ENCODE peak calls at places on chromosomes 3 and 15, in seven cellular contexts. One of them, this sample, is unnamed.

GRCh38 chr3:52237659-52238172 is 1.2 kb downstream of the TWF2 start:
- DNase-seq in tibial nerve: peak
- DNase-seq in mammary epithelial cell: peak
- DNase-seq in ascending aorta: peak
- DNase-seq in HuH-7: no peak
- DNase-seq in stimulated activated CD4-positive, alpha-beta T cell treated with anti-CD3 and anti-CD28 coated beads, Interleukin-4, amount 100 ng/mL, for 24 hours: no peak
- DNase-seq in LoVo: peak
- DNase-seq in this sample: peak

GRCh38 chr3:168024537-168024941 is 71.2 kb downstream of the GOLIM4 start:
- DNase-seq in tibial nerve: no peak
- DNase-seq in mammary epithelial cell: peak
- DNase-seq in ascending aorta: no peak
- DNase-seq in HuH-7: no peak
- DNase-seq in stimulated activated CD4-positive, alpha-beta T cell treated with anti-CD3 and anti-CD28 coated beads, Interleukin-4, amount 100 ng/mL, for 24 hours: no peak
- DNase-seq in LoVo: no peak
- DNase-seq in this sample: no peak

GRCh38 chr3:143135150-143135549 is 15.6 kb downstream of the CHST2 start:
- DNase-seq in tibial nerve: no peak
- DNase-seq in mammary epithelial cell: peak
- DNase-seq in ascending aorta: no peak
- DNase-seq in HuH-7: no peak
- DNase-seq in stimulated activated CD4-positive, alpha-beta T cell treated with anti-CD3 and anti-CD28 coated beads, Interleukin-4, amount 100 ng/mL, for 24 hours: no peak
- DNase-seq in LoVo: peak
- DNase-seq in this sample: peak

GRCh38 chr15:86055688-86056087 is 24.0 kb upstream of the AGBL1 start:
- DNase-seq in tibial nerve: no peak
- DNase-seq in mammary epithelial cell: no peak
- DNase-seq in ascending aorta: no peak
- DNase-seq in HuH-7: no peak
- DNase-seq in stimulated activated CD4-positive, alpha-beta T cell treated with anti-CD3 and anti-CD28 coated beads, Interleukin-4, amount 100 ng/mL, for 24 hours: no peak
- DNase-seq in LoVo: no peak
- DNase-seq in this sample: no peak

GRCh38 chr3:61796088-61796680 is 234.8 kb downstream of the PTPRG start:
- DNase-seq in tibial nerve: no peak
- DNase-seq in mammary epithelial cell: no peak
- DNase-seq in ascending aorta: no peak
- DNase-seq in HuH-7: no peak
- DNase-seq in stimulated activated CD4-positive, alpha-beta T cell treated with anti-CD3 and anti-CD28 coated beads, Interleukin-4, amount 100 ng/mL, for 24 hours: no peak
- DNase-seq in LoVo: no peak
- DNase-seq in this sample: peak

GRCh38 chr3:17686613-17687012 is 55.8 kb downstream of the TBC1D5 start:
- DNase-seq in tibial nerve: no peak
- DNase-seq in mammary epithelial cell: no peak
- DNase-seq in ascending aorta: no peak
- DNase-seq in HuH-7: peak
- DNase-seq in stimulated activated CD4-positive, alpha-beta T cell treated with anti-CD3 and anti-CD28 coated beads, Interleukin-4, amount 100 ng/mL, for 24 hours: no peak
- DNase-seq in LoVo: no peak
- DNase-seq in this sample: no peak

GRCh38 chr3:197501879-197502620 is 53.7 kb downstream of the BDH1 start:
- DNase-seq in tibial nerve: no peak
- DNase-seq in mammary epithelial cell: peak
- DNase-seq in ascending aorta: no peak
- DNase-seq in HuH-7: peak
- DNase-seq in stimulated activated CD4-positive, alpha-beta T cell treated with anti-CD3 and anti-CD28 coated beads, Interleukin-4, amount 100 ng/mL, for 24 hours: peak
- DNase-seq in LoVo: peak
- DNase-seq in this sample: no peak

GRCh38 chr3:127049390-127049789 is 66.5 kb downstream of the PLXNA1 start:
- DNase-seq in tibial nerve: peak
- DNase-seq in mammary epithelial cell: no peak
- DNase-seq in ascending aorta: no peak
- DNase-seq in HuH-7: no peak
- DNase-seq in stimulated activated CD4-positive, alpha-beta T cell treated with anti-CD3 and anti-CD28 coated beads, Interleukin-4, amount 100 ng/mL, for 24 hours: no peak
- DNase-seq in LoVo: no peak
- DNase-seq in this sample: no peak

GRCh38 chr3:171850324-171850697 is 7.2 kb downstream of the TMEM212 start:
- DNase-seq in tibial nerve: no peak
- DNase-seq in mammary epithelial cell: no peak
- DNase-seq in ascending aorta: no peak
- DNase-seq in HuH-7: no peak
- DNase-seq in stimulated activated CD4-positive, alpha-beta T cell treated with anti-CD3 and anti-CD28 coated beads, Interleukin-4, amount 100 ng/mL, for 24 hours: no peak
- DNase-seq in LoVo: no peak
- DNase-seq in this sample: no peak

GRCh38 chr15:71730277-71731144 is 79.8 kb upstream of the NR2E3 start:
- DNase-seq in tibial nerve: no peak
- DNase-seq in mammary epithelial cell: peak
- DNase-seq in ascending aorta: no peak
- DNase-seq in HuH-7: peak
- DNase-seq in stimulated activated CD4-positive, alpha-beta T cell treated with anti-CD3 and anti-CD28 coated beads, Interleukin-4, amount 100 ng/mL, for 24 hours: peak
- DNase-seq in LoVo: peak
- DNase-seq in this sample: peak

GRCh38 chr3:151918253-151919029 is 45.0 kb downstream of the SUCNR1 start:
- DNase-seq in tibial nerve: no peak
- DNase-seq in mammary epithelial cell: peak
- DNase-seq in ascending aorta: no peak
- DNase-seq in HuH-7: peak
- DNase-seq in stimulated activated CD4-positive, alpha-beta T cell treated with anti-CD3 and anti-CD28 coated beads, Interleukin-4, amount 100 ng/mL, for 24 hours: no peak
- DNase-seq in LoVo: peak
- DNase-seq in this sample: peak

GRCh38 chr15:77631790-77632551 is 741 bp downstream of the LINGO1 start:
- DNase-seq in tibial nerve: no peak
- DNase-seq in mammary epithelial cell: no peak
- DNase-seq in ascending aorta: no peak
- DNase-seq in HuH-7: no peak
- DNase-seq in stimulated activated CD4-positive, alpha-beta T cell treated with anti-CD3 and anti-CD28 coated beads, Interleukin-4, amount 100 ng/mL, for 24 hours: no peak
- DNase-seq in LoVo: no peak
- DNase-seq in this sample: peak

GRCh38 chr15:70806992-70807712 is 43.8 kb upstream of the UACA start:
- DNase-seq in tibial nerve: peak
- DNase-seq in mammary epithelial cell: no peak
- DNase-seq in ascending aorta: peak
- DNase-seq in HuH-7: no peak
- DNase-seq in stimulated activated CD4-positive, alpha-beta T cell treated with anti-CD3 and anti-CD28 coated beads, Interleukin-4, amount 100 ng/mL, for 24 hours: no peak
- DNase-seq in LoVo: no peak
- DNase-seq in this sample: no peak

GRCh38 chr15:74129411-74130088 is 836 bp upstream of the ISLR2 start:
- DNase-seq in tibial nerve: no peak
- DNase-seq in mammary epithelial cell: no peak
- DNase-seq in ascending aorta: no peak
- DNase-seq in HuH-7: no peak
- DNase-seq in stimulated activated CD4-positive, alpha-beta T cell treated with anti-CD3 and anti-CD28 coated beads, Interleukin-4, amount 100 ng/mL, for 24 hours: no peak
- DNase-seq in LoVo: no peak
- DNase-seq in this sample: no peak

GRCh38 chr3:192747145-192747544 is 19.8 kb upstream of the FGF12 start:
- DNase-seq in tibial nerve: no peak
- DNase-seq in mammary epithelial cell: no peak
- DNase-seq in ascending aorta: no peak
- DNase-seq in HuH-7: no peak
- DNase-seq in stimulated activated CD4-positive, alpha-beta T cell treated with anti-CD3 and anti-CD28 coated beads, Interleukin-4, amount 100 ng/mL, for 24 hours: no peak
- DNase-seq in LoVo: no peak
- DNase-seq in this sample: no peak

GRCh38 chr3:124887177-124887995 is at the start of gene ITGB5:
- DNase-seq in tibial nerve: peak
- DNase-seq in mammary epithelial cell: peak
- DNase-seq in ascending aorta: peak
- DNase-seq in HuH-7: peak
- DNase-seq in stimulated activated CD4-positive, alpha-beta T cell treated with anti-CD3 and anti-CD28 coated beads, Interleukin-4, amount 100 ng/mL, for 24 hours: peak
- DNase-seq in LoVo: peak
- DNase-seq in this sample: peak

GRCh38 chr3:70988111-70988510 is 595.4 kb downstream of the FOXP1 start:
- DNase-seq in tibial nerve: no peak
- DNase-seq in mammary epithelial cell: no peak
- DNase-seq in ascending aorta: no peak
- DNase-seq in HuH-7: no peak
- DNase-seq in stimulated activated CD4-positive, alpha-beta T cell treated with anti-CD3 and anti-CD28 coated beads, Interleukin-4, amount 100 ng/mL, for 24 hours: no peak
- DNase-seq in LoVo: no peak
- DNase-seq in this sample: no peak

GRCh38 chr3:97988784-97989568 is 16.7 kb upstream of the RIOX2 start:
- DNase-seq in tibial nerve: no peak
- DNase-seq in mammary epithelial cell: no peak
- DNase-seq in ascending aorta: no peak
- DNase-seq in HuH-7: no peak
- DNase-seq in stimulated activated CD4-positive, alpha-beta T cell treated with anti-CD3 and anti-CD28 coated beads, Interleukin-4, amount 100 ng/mL, for 24 hours: no peak
- DNase-seq in LoVo: no peak
- DNase-seq in this sample: no peak

GRCh38 chr3:139353920-139354556 is 10.2 kb downstream of the MRPS22 start:
- DNase-seq in tibial nerve: no peak
- DNase-seq in mammary epithelial cell: peak
- DNase-seq in ascending aorta: no peak
- DNase-seq in HuH-7: peak
- DNase-seq in stimulated activated CD4-positive, alpha-beta T cell treated with anti-CD3 and anti-CD28 coated beads, Interleukin-4, amount 100 ng/mL, for 24 hours: no peak
- DNase-seq in LoVo: peak
- DNase-seq in this sample: peak

GRCh38 chr15:100696452-100696851 is 94.1 kb downstream of the ASB7 start:
- DNase-seq in tibial nerve: no peak
- DNase-seq in mammary epithelial cell: no peak
- DNase-seq in ascending aorta: no peak
- DNase-seq in HuH-7: no peak
- DNase-seq in stimulated activated CD4-positive, alpha-beta T cell treated with anti-CD3 and anti-CD28 coated beads, Interleukin-4, amount 100 ng/mL, for 24 hours: no peak
- DNase-seq in LoVo: no peak
- DNase-seq in this sample: no peak

GRCh38 chr3:48595075-48595525 is at the start of gene COL7A1:
- DNase-seq in tibial nerve: no peak
- DNase-seq in mammary epithelial cell: no peak
- DNase-seq in ascending aorta: no peak
- DNase-seq in HuH-7: no peak
- DNase-seq in stimulated activated CD4-positive, alpha-beta T cell treated with anti-CD3 and anti-CD28 coated beads, Interleukin-4, amount 100 ng/mL, for 24 hours: no peak
- DNase-seq in LoVo: no peak
- DNase-seq in this sample: no peak

GRCh38 chr3:177674186-177674585 is 476.9 kb upstream of the TBL1XR1 start:
- DNase-seq in tibial nerve: no peak
- DNase-seq in mammary epithelial cell: no peak
- DNase-seq in ascending aorta: no peak
- DNase-seq in HuH-7: no peak
- DNase-seq in stimulated activated CD4-positive, alpha-beta T cell treated with anti-CD3 and anti-CD28 coated beads, Interleukin-4, amount 100 ng/mL, for 24 hours: no peak
- DNase-seq in LoVo: no peak
- DNase-seq in this sample: no peak

GRCh38 chr15:66066439-66066838 is 187.1 kb downstream of the MEGF11 start:
- DNase-seq in tibial nerve: no peak
- DNase-seq in mammary epithelial cell: no peak
- DNase-seq in ascending aorta: no peak
- DNase-seq in HuH-7: no peak
- DNase-seq in stimulated activated CD4-positive, alpha-beta T cell treated with anti-CD3 and anti-CD28 coated beads, Interleukin-4, amount 100 ng/mL, for 24 hours: no peak
- DNase-seq in LoVo: no peak
- DNase-seq in this sample: no peak

GRCh38 chr3:129625071-129625874 is 18.8 kb upstream of the PLXND1 start:
- DNase-seq in tibial nerve: no peak
- DNase-seq in mammary epithelial cell: no peak
- DNase-seq in ascending aorta: no peak
- DNase-seq in HuH-7: peak
- DNase-seq in stimulated activated CD4-positive, alpha-beta T cell treated with anti-CD3 and anti-CD28 coated beads, Interleukin-4, amount 100 ng/mL, for 24 hours: no peak
- DNase-seq in LoVo: no peak
- DNase-seq in this sample: no peak

GRCh38 chr15:44394062-44394461 is 33.4 kb upstream of the CTDSPL2 start:
- DNase-seq in tibial nerve: no peak
- DNase-seq in mammary epithelial cell: no peak
- DNase-seq in ascending aorta: no peak
- DNase-seq in HuH-7: peak
- DNase-seq in stimulated activated CD4-positive, alpha-beta T cell treated with anti-CD3 and anti-CD28 coated beads, Interleukin-4, amount 100 ng/mL, for 24 hours: no peak
- DNase-seq in LoVo: no peak
- DNase-seq in this sample: no peak

GRCh38 chr3:42705962-42706585 is 3.5 kb upstream of the HHATL start:
- DNase-seq in tibial nerve: no peak
- DNase-seq in mammary epithelial cell: no peak
- DNase-seq in ascending aorta: no peak
- DNase-seq in HuH-7: no peak
- DNase-seq in stimulated activated CD4-positive, alpha-beta T cell treated with anti-CD3 and anti-CD28 coated beads, Interleukin-4, amount 100 ng/mL, for 24 hours: no peak
- DNase-seq in LoVo: no peak
- DNase-seq in this sample: no peak

GRCh38 chr3:184227481-184227935 is 1.9 kb upstream of the VWA5B2 start:
- DNase-seq in tibial nerve: no peak
- DNase-seq in mammary epithelial cell: no peak
- DNase-seq in ascending aorta: no peak
- DNase-seq in HuH-7: peak
- DNase-seq in stimulated activated CD4-positive, alpha-beta T cell treated with anti-CD3 and anti-CD28 coated beads, Interleukin-4, amount 100 ng/mL, for 24 hours: peak
- DNase-seq in LoVo: peak
- DNase-seq in this sample: no peak

GRCh38 chr3:25456723-25457122 is 28.7 kb downstream of the RARB start:
- DNase-seq in tibial nerve: no peak
- DNase-seq in mammary epithelial cell: no peak
- DNase-seq in ascending aorta: no peak
- DNase-seq in HuH-7: no peak
- DNase-seq in stimulated activated CD4-positive, alpha-beta T cell treated with anti-CD3 and anti-CD28 coated beads, Interleukin-4, amount 100 ng/mL, for 24 hours: no peak
- DNase-seq in LoVo: no peak
- DNase-seq in this sample: no peak

GRCh38 chr3:184910664-184911063 is 98.7 kb downstream of the VPS8 start:
- DNase-seq in tibial nerve: no peak
- DNase-seq in mammary epithelial cell: no peak
- DNase-seq in ascending aorta: no peak
- DNase-seq in HuH-7: no peak
- DNase-seq in stimulated activated CD4-positive, alpha-beta T cell treated with anti-CD3 and anti-CD28 coated beads, Interleukin-4, amount 100 ng/mL, for 24 hours: no peak
- DNase-seq in LoVo: peak
- DNase-seq in this sample: no peak

GRCh38 chr3:123138819-123139517 is 62.8 kb upstream of the SEC22A start:
- DNase-seq in tibial nerve: no peak
- DNase-seq in mammary epithelial cell: no peak
- DNase-seq in ascending aorta: no peak
- DNase-seq in HuH-7: no peak
- DNase-seq in stimulated activated CD4-positive, alpha-beta T cell treated with anti-CD3 and anti-CD28 coated beads, Interleukin-4, amount 100 ng/mL, for 24 hours: no peak
- DNase-seq in LoVo: no peak
- DNase-seq in this sample: peak

GRCh38 chr3:69510481-69511031 is 124.7 kb upstream of the FRMD4B start:
- DNase-seq in tibial nerve: no peak
- DNase-seq in mammary epithelial cell: peak
- DNase-seq in ascending aorta: no peak
- DNase-seq in HuH-7: no peak
- DNase-seq in stimulated activated CD4-positive, alpha-beta T cell treated with anti-CD3 and anti-CD28 coated beads, Interleukin-4, amount 100 ng/mL, for 24 hours: no peak
- DNase-seq in LoVo: no peak
- DNase-seq in this sample: no peak

GRCh38 chr15:89367485-89368451 is 33.1 kb upstream of the POLG start:
- DNase-seq in tibial nerve: no peak
- DNase-seq in mammary epithelial cell: no peak
- DNase-seq in ascending aorta: no peak
- DNase-seq in HuH-7: no peak
- DNase-seq in stimulated activated CD4-positive, alpha-beta T cell treated with anti-CD3 and anti-CD28 coated beads, Interleukin-4, amount 100 ng/mL, for 24 hours: no peak
- DNase-seq in LoVo: no peak
- DNase-seq in this sample: no peak

GRCh38 chr15:56734013-56734625 is 810 bp upstream of the ZNF280D start:
- DNase-seq in tibial nerve: no peak
- DNase-seq in mammary epithelial cell: peak
- DNase-seq in ascending aorta: no peak
- DNase-seq in HuH-7: no peak
- DNase-seq in stimulated activated CD4-positive, alpha-beta T cell treated with anti-CD3 and anti-CD28 coated beads, Interleukin-4, amount 100 ng/mL, for 24 hours: no peak
- DNase-seq in LoVo: no peak
- DNase-seq in this sample: no peak

GRCh38 chr15:74788716-74789151 is 6.9 kb downstream of the CSK start:
- DNase-seq in tibial nerve: no peak
- DNase-seq in mammary epithelial cell: no peak
- DNase-seq in ascending aorta: no peak
- DNase-seq in HuH-7: no peak
- DNase-seq in stimulated activated CD4-positive, alpha-beta T cell treated with anti-CD3 and anti-CD28 coated beads, Interleukin-4, amount 100 ng/mL, for 24 hours: no peak
- DNase-seq in LoVo: no peak
- DNase-seq in this sample: no peak

GRCh38 chr3:50423543-50423942 is 64.2 kb upstream of the TMEM115 start:
- DNase-seq in tibial nerve: no peak
- DNase-seq in mammary epithelial cell: no peak
- DNase-seq in ascending aorta: no peak
- DNase-seq in HuH-7: no peak
- DNase-seq in stimulated activated CD4-positive, alpha-beta T cell treated with anti-CD3 and anti-CD28 coated beads, Interleukin-4, amount 100 ng/mL, for 24 hours: no peak
- DNase-seq in LoVo: no peak
- DNase-seq in this sample: no peak

GRCh38 chr15:62392411-62392810 is 227.3 kb upstream of the C2CD4B start:
- DNase-seq in tibial nerve: no peak
- DNase-seq in mammary epithelial cell: no peak
- DNase-seq in ascending aorta: no peak
- DNase-seq in HuH-7: peak
- DNase-seq in stimulated activated CD4-positive, alpha-beta T cell treated with anti-CD3 and anti-CD28 coated beads, Interleukin-4, amount 100 ng/mL, for 24 hours: peak
- DNase-seq in LoVo: no peak
- DNase-seq in this sample: peak

GRCh38 chr15:32857732-32858131 is 139.9 kb downstream of the GREM1 start:
- DNase-seq in tibial nerve: no peak
- DNase-seq in mammary epithelial cell: no peak
- DNase-seq in ascending aorta: no peak
- DNase-seq in HuH-7: no peak
- DNase-seq in stimulated activated CD4-positive, alpha-beta T cell treated with anti-CD3 and anti-CD28 coated beads, Interleukin-4, amount 100 ng/mL, for 24 hours: no peak
- DNase-seq in LoVo: no peak
- DNase-seq in this sample: no peak

This sample was measured in hepatocyte.